ENCODE peak calls at places on chromosomes 4 and X, in six cellular contexts. O, G, H, L, I and R are unnamed samples.

GRCh38 chr4:40579983-40580382 is 49.7 kb downstream of the RBM47 start:
- DNase-seq in O (peak), G (peak), H (no peak), L (no peak), I (no peak), R (peak)

GRCh38 chrX:7852166-7852565 is 9.2 kb downstream of the VCX start:
- DNase-seq in O (no peak), G (no peak), H (no peak), L (no peak), I (no peak), R (no peak)

GRCh38 chrX:13574600-13574999 is 5.2 kb downstream of the EGFL6 start:
- DNase-seq in O (no peak), G (no peak), H (no peak), L (no peak), I (no peak), R (no peak)

GRCh38 chrX:22664826-22665225 is 334.9 kb upstream of the DDX53 start:
- DNase-seq in O (no peak), G (no peak), H (no peak), L (no peak), I (no peak), R (no peak)

GRCh38 chrX:129732857-129733256 is 5.9 kb upstream of the XPNPEP2 start:
- DNase-seq in O (no peak), G (no peak), H (no peak), L (no peak), I (no peak), R (no peak)

GRCh38 chr4:141971854-141972253 is 335.5 kb downstream of the IL15 start:
- DNase-seq in O (no peak), G (no peak), H (no peak), L (no peak), I (no peak), R (no peak)

GRCh38 chrX:8820910-8821527 is 19.8 kb upstream of the FAM9A start:
- DNase-seq in O (no peak), G (peak), H (peak), L (no peak), I (no peak), R (no peak)

GRCh38 chr4:102560743-102561341 is 59.7 kb downstream of the NFKB1 start:
- DNase-seq in O (no peak), G (no peak), H (no peak), L (no peak), I (no peak), R (no peak)

GRCh38 chr4:150540959-150541360 is 41.0 kb upstream of the MAB21L2 start:
- DNase-seq in O (no peak), G (no peak), H (no peak), L (no peak), I (no peak), R (peak)

GRCh38 chr4:123832173-123833026 is 435.8 kb downstream of the SPRY1 start:
- DNase-seq in O (peak), G (peak), H (no peak), L (peak), I (no peak), R (peak)

GRCh38 chrX:136202889-136203288 is 48.3 kb downstream of the MAP7D3 start:
- DNase-seq in O (no peak), G (peak), H (no peak), L (no peak), I (no peak), R (no peak)

GRCh38 chr4:24408640-24409039 is 175.7 kb downstream of the DHX15 start:
- DNase-seq in O (no peak), G (no peak), H (no peak), L (no peak), I (no peak), R (no peak)

GRCh38 chrX:63475200-63475599 is 124.1 kb upstream of the SPIN4 start:
- DNase-seq in O (no peak), G (no peak), H (no peak), L (no peak), I (no peak), R (peak)

GRCh38 chr4:26812049-26812729 is 48.5 kb upstream of the STIM2 start:
- DNase-seq in O (no peak), G (no peak), H (no peak), L (no peak), I (no peak), R (no peak)

GRCh38 chrX:102654696-102655095 is 3.4 kb downstream of the GPRASP1 start:
- DNase-seq in O (no peak), G (no peak), H (no peak), L (no peak), I (no peak), R (no peak)

GRCh38 chrX:102659790-102660757 is 8.8 kb downstream of the GPRASP1 start:
- DNase-seq in O (no peak), G (peak), H (peak), L (peak), I (peak), R (peak)

GRCh38 chrX:102658551-102658950 is 7.3 kb downstream of the GPRASP1 start:
- DNase-seq in O (no peak), G (no peak), H (no peak), L (no peak), I (no peak), R (no peak)
- H3K4me3 ChIP-seq in O (no peak), G (no peak), H (no peak), L (no peak), I (no peak), R (no peak)

GRCh38 chrX:77450415-77450814 is 3.2 kb downstream of the FGF16 start:
- DNase-seq in O (no peak), G (no peak), H (no peak), L (no peak), I (no peak), R (no peak)

GRCh38 chrX:77448170-77448569 is 981 bp downstream of the FGF16 start:
- DNase-seq in O (no peak), G (no peak), H (no peak), L (no peak), I (no peak), R (no peak)

GRCh38 chrX:77455437-77455836 is 8.2 kb downstream of the FGF16 start:
- DNase-seq in O (no peak), G (no peak), H (no peak), L (no peak), I (no peak), R (no peak)

GRCh38 chrX:77451041-77451440 is 3.9 kb downstream of the FGF16 start:
- DNase-seq in O (no peak), G (peak), H (no peak), L (no peak), I (no peak), R (peak)

GRCh38 chrX:77453190-77453589 is 6.0 kb downstream of the FGF16 start:
- DNase-seq in O (no peak), G (no peak), H (no peak), L (no peak), I (no peak), R (no peak)
- TF ChIP-seq CTCF in O (no peak), G (no peak), H (no peak), L (no peak), I (no peak), R (no peak)

GRCh38 chr4:2364654-2365053 is 53.8 kb downstream of the ZFYVE28 start:
- DNase-seq in O (no peak), G (peak), H (no peak), L (no peak), I (peak), R (peak)
- H3K4me3 ChIP-seq in O (peak), G (peak), H (no peak), L (peak), I (peak), R (peak)

GRCh38 chrX:140123446-140123845 is 158.1 kb upstream of the CXorf66 start:
- DNase-seq in O (no peak), G (peak), H (no peak), L (no peak), I (no peak), R (peak)
- TF ChIP-seq CTCF in O (peak), G (peak), H (peak), L (no peak), I (no peak), R (peak)

GRCh38 chr4:38762560-38762959 is 20.2 kb downstream of the TLR10 start:
- DNase-seq in O (no peak), G (no peak), H (no peak), L (no peak), I (no peak), R (no peak)

GRCh38 chr4:38759077-38759789 is 23.6 kb downstream of the TLR10 start:
- DNase-seq in O (no peak), G (peak), H (peak), L (peak), I (peak), R (peak)

GRCh38 chr4:38757945-38758344 is 24.8 kb downstream of the TLR10 start:
- DNase-seq in O (no peak), G (no peak), H (peak), L (no peak), I (no peak), R (no peak)

GRCh38 chr4:38759790-38760122 is 23.0 kb downstream of the TLR10 start:
- DNase-seq in O (no peak), G (no peak), H (no peak), L (no peak), I (no peak), R (no peak)

DNA sequence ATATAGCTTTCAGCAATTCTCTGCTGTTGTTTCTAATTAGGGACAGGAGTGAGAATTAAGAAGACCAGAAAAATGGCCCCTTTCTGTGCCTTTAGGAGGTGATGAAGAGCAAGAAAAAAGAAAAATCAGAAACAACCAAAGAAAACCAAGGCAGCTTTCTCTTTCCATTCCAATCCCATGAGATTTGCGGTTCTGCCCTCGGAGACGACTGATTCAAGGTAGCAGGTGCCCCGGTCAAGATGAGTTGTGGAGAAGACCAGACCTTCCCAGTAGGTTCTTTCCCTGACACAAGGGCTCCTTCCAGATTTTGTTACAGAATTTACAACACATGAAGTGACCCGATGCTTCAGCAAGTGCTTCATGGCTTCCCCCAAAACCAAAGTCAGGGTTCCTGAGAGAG is 21.9 kb downstream of the TLR10 start:
- DNase-seq in O (no peak), G (no peak), H (no peak), L (no peak), I (no peak), R (no peak)
- H3K4me3 ChIP-seq in O (no peak), G (no peak), H (no peak), L (no peak), I (peak), R (no peak)

GRCh38 chr4:2910409-2910808 is 52.8 kb downstream of the NOP14 start:
- DNase-seq in O (no peak), G (no peak), H (no peak), L (no peak), I (no peak), R (no peak)
- TF ChIP-seq CTCF in O (no peak), G (peak), H (peak), L (no peak), I (no peak), R (no peak)